ENCODE peak calls at places on chromosomes 13 and 19, in ten cellular contexts. B is IMR-90; S is K562; M is heart right ventricle; L is T-helper 2 cell; A is psoas muscle; T is CD8-positive, alpha-beta memory T cell; Q is GM04503; V is stimulated activated CD8-positive, alpha-beta memory T cell treated with anti-CD3 and anti-CD28 coated beads, Interleukin-2, amount 100 ng/mL, for 1 hour; E is HAP-1. G is an unnamed sample.

GRCh38 chr19:10852098-10852800 is 4.0 kb downstream of the C19orf38 start:
- DNase-seq in B (peak; percentile 75), S (no peak), M (no peak), L (no peak), A (no peak), T (no peak), Q (peak; percentile 49), V (no peak), E (no peak), G (peak; percentile 81)

GRCh38 chr13:73876323-73876722 is 257.9 kb downstream of the KLF12 start:
- DNase-seq in B (no peak), S (no peak), M (no peak), L (no peak), A (no peak), T (no peak), Q (no peak), V (no peak), E (peak; percentile 21), G (no peak)

GRCh38 chr19:35213678-35214632 is 14.6 kb downstream of the FAM187B start:
- DNase-seq in B (peak; percentile 64), S (no peak), M (peak; percentile 93), L (peak; percentile 97), A (peak; percentile 37), T (peak; percentile 92), Q (peak; percentile 39), V (peak; percentile 64), E (no peak), G (peak; percentile 59)

GRCh38 chr13:98557934-98558630 is 18.8 kb downstream of the STK24 start:
- DNase-seq in B (peak; percentile 75), S (no peak), M (no peak), L (no peak), A (no peak), T (no peak), Q (no peak), V (no peak), E (no peak), G (no peak)

GRCh38 chr13:46202956-46203355 is 8.8 kb upstream of the LRRC63 start:
- DNase-seq in B (no peak), S (no peak), M (no peak), L (no peak), A (no peak), T (no peak), Q (no peak), V (no peak), E (no peak), G (no peak)

GRCh38 chr19:30249911-30250310 is 122.3 kb upstream of the ZNF536 start:
- DNase-seq in B (no peak), S (no peak), M (no peak), L (no peak), A (no peak), T (no peak), Q (no peak), V (no peak), E (no peak), G (no peak)

GRCh38 chr19:17394891-17395415 is 957 bp upstream of the CCDC194 start:
- DNase-seq in B (peak; percentile 53), S (peak; percentile 86), M (peak; percentile 47), L (peak; percentile 79), A (peak; percentile 71), T (no peak), Q (no peak), V (peak; percentile 38), E (peak; percentile 80), G (peak; percentile 81)

GRCh38 chr13:38941353-38941945 is 49.2 kb downstream of the STOML3 start:
- DNase-seq in B (no peak), S (no peak), M (no peak), L (no peak), A (no peak), T (no peak), Q (peak; percentile 2), V (no peak), E (no peak), G (no peak)

GRCh38 chr13:20637811-20638210 is 65.7 kb upstream of the IL17D start:
- DNase-seq in B (no peak), S (no peak), M (no peak), L (no peak), A (no peak), T (no peak), Q (no peak), V (no peak), E (no peak), G (no peak)

GRCh38 chr19:51688665-51689571 is 4.2 kb upstream of the SPACA6 start:
- DNase-seq in B (peak; percentile 95), S (peak; percentile 79), M (peak; percentile 96), L (peak; percentile 32), A (peak; percentile 92), T (no peak), Q (peak; percentile 83), V (no peak), E (peak; percentile 91), G (peak; percentile 87)

GRCh38 chr13:61880576-61881283 is 465.1 kb upstream of the PCDH20 start:
- DNase-seq in B (peak; percentile 5), S (peak; percentile 4), M (no peak), L (peak; percentile 37), A (no peak), T (no peak), Q (no peak), V (no peak), E (peak; percentile 60), G (no peak)

GRCh38 chr19:40561947-40562346 is 14.7 kb upstream of the SHKBP1 start:
- DNase-seq in B (no peak), S (no peak), M (no peak), L (no peak), A (no peak), T (no peak), Q (no peak), V (no peak), E (no peak), G (no peak)

G was measured in trophoblast cell.